ENCODE peak calls at places on chromosomes 11 and 22, in five cellular contexts. M, H, R, I and K are unnamed samples.

GRCh38 chr11:102989379-102990047 is 34.0 kb upstream of the MMP13 start:
- DNase-seq in R (no peak), H (no peak), M (no peak), I (no peak), K (no peak)

GRCh38 chr11:131888230-131888826 is 517.9 kb downstream of the NTM start:
- DNase-seq in M (no peak), I (no peak), R (no peak), H (no peak), K (no peak)

GRCh38 chr11:8265681-8266241 is 2.1 kb upstream of the LMO1 start:
- DNase-seq in M (no peak), I (peak), H (no peak), R (no peak), K (no peak)

GRCh38 chr22:46297151-46297819 is 615 bp downstream of the GTSE1 start:
- DNase-seq in I (no peak), H (no peak), R (no peak), M (peak), K (no peak)

GRCh38 chr22:45838257-45838891 is 138.6 kb downstream of the WNT7B start:
- DNase-seq in M (no peak), R (no peak), I (no peak), H (no peak), K (no peak)

GRCh38 chr22:33873186-33873585 is 47.1 kb downstream of the LARGE1 start:
- DNase-seq in H (no peak), R (peak), M (no peak), I (no peak), K (no peak)

GRCh38 chr11:27357250-27357649 is 5.8 kb downstream of the CCDC34 start:
- DNase-seq in I (no peak), M (no peak), H (no peak), R (no peak), K (peak)

GRCh38 chr11:17595526-17596309 is 48.7 kb downstream of the OTOG start:
- DNase-seq in H (no peak), R (no peak), I (no peak), M (no peak), K (no peak)

GRCh38 chr11:119339581-119340334 is 925 bp downstream of the C1QTNF5 start:
- DNase-seq in R (peak), H (peak), M (no peak), I (peak), K (no peak)